ENCODE peak calls at places on chromosomes 11 and 22, in five cellular contexts. W is cardiac muscle cell; X is naive thymus-derived CD4-positive, alpha-beta T cell; D is A172; A is esophagus squamous epithelium. H is an unnamed sample.

GRCh38 chr11:73989156-73989555 is 6.5 kb upstream of the UCP2 start:
- DNase-seq in W (no peak), X (no peak), D (no peak), A (no peak), H (no peak)

GRCh38 chr11:84720706-84721402 is 906.3 kb downstream of the DLG2 start:
- DNase-seq in W (peak; percentile 36), X (peak; percentile 19), D (no peak), A (no peak), H (peak; percentile 16)

GRCh38 chr22:46008291-46008690 is 31.3 kb upstream of the WNT7B start:
- DNase-seq in W (no peak), X (no peak), D (peak; percentile 46), A (no peak), H (no peak)

GRCh38 chr22:44317163-44317455 is 4.4 kb upstream of the SHISAL1 start:
- DNase-seq in W (no peak), X (no peak), D (no peak), A (no peak), H (no peak)

GRCh38 chr11:121282376-121282775 is 10.2 kb upstream of the SC5D start:
- DNase-seq in W (no peak), X (no peak), D (no peak), A (no peak), H (no peak)

GRCh38 chr22:22657712-22658111 is 13.3 kb downstream of the GGTLC2 start:
- DNase-seq in W (no peak), X (no peak), D (no peak), A (no peak), H (no peak)

GRCh38 chr11:92866679-92867282 is 102.7 kb upstream of the MTNR1B start:
- DNase-seq in W (no peak), X (no peak), D (no peak), A (no peak), H (no peak)

GRCh38 chr11:6602096-6602940 is 1.1 kb downstream of the RRP8 start:
- DNase-seq in W (no peak), X (no peak), D (no peak), A (no peak), H (no peak)

GRCh38 chr11:35526370-35526792 is 965 bp upstream of the PAMR1 start:
- DNase-seq in W (no peak), X (no peak), D (no peak), A (no peak), H (no peak)

GRCh38 chr11:47616726-47617416 is 22.7 kb upstream of the C1QTNF4 start:
- DNase-seq in W (peak; percentile 75), X (no peak), D (peak; percentile 43), A (no peak), H (peak; percentile 6)

GRCh38 chr11:34427171-34427805 is 11.4 kb upstream of the CAT start:
- DNase-seq in W (peak; percentile 9), X (no peak), D (peak; percentile 80), A (no peak), H (no peak)

GRCh38 chr11:117045956-117046355 is 52.3 kb downstream of the SIK3 start:
- DNase-seq in W (no peak), X (no peak), D (no peak), A (no peak), H (no peak)

GRCh38 chr11:47163898-47164297 is 12.8 kb downstream of the ARFGAP2 start:
- DNase-seq in W (no peak), X (no peak), D (no peak), A (no peak), H (no peak)

GRCh38 chr22:24303007-24303406 is 32.4 kb downstream of the SPECC1L start:
- DNase-seq in W (no peak), X (no peak), D (no peak), A (no peak), H (no peak)

GRCh38 chr11:35030716-35031213 is 108.2 kb upstream of the CD44 start:
- DNase-seq in W (no peak), X (no peak), D (peak; percentile 99), A (no peak), H (no peak)

GRCh38 chr11:35427158-35427557 is 7.8 kb upstream of the SLC1A2 start:
- DNase-seq in W (no peak), X (no peak), D (peak; percentile 10), A (no peak), H (no peak)

GRCh38 chr11:122230387-122230760 is 114.4 kb upstream of the BLID start:
- DNase-seq in W (no peak), X (no peak), D (no peak), A (no peak), H (no peak)